ENCODE peak calls at places on chromosomes 2 and 18, in four cellular contexts. K is HCT116, I is MM.1S, P is aorta. T is an unnamed sample. For H3K36me3 and H3K27me3, the result is how much of the 10 kb centered on the place peaks cover.

GRCh38 chr2:120867290-120868231 is 131.9 kb downstream of the GLI2 start:
- DNase-seq in K (no peak), I (no peak), P (peak), T (no peak)

GRCh38 chr2:178796079-178796677 is 11.0 kb downstream of the TTN start:
- DNase-seq in P (no peak), I (peak), K (peak), T (no peak)

GRCh38 chr18:79208882-79209281 is 139.7 kb downstream of the ATP9B start:
- DNase-seq in I (no peak), K (no peak), P (no peak), T (no peak)

GRCh38 chr2:73063909-73064875 is 7.3 kb downstream of the SFXN5 start:
- DNase-seq in P (no peak), K (peak), I (no peak), T (no peak)

GRCh38 chr18:62790836-62791772 is 75.8 kb downstream of the PHLPP1 start:
- DNase-seq in K (no peak), P (no peak), I (no peak), T (no peak)

GRCh38 chr2:218400930-218401833 is 1.5 kb downstream of the CTDSP1 start:
- DNase-seq in I (no peak), K (no peak), P (peak), T (no peak)

GRCh38 chr2:209872675-209873074 is 101.0 kb downstream of the UNC80 start:
- DNase-seq in K (no peak), P (no peak), I (no peak), T (no peak)

GRCh38 chr2:29844713-29845320 is 76.6 kb downstream of the ALK start:
- DNase-seq in K (no peak), P (no peak), I (no peak), T (no peak)

GRCh38 chr18:58911766-58912165 is 47.1 kb downstream of the ZNF532 start:
- DNase-seq in K (no peak), P (no peak), I (peak), T (no peak)

GRCh38 chr18:24567199-24567598 is 106.8 kb downstream of the HRH4 start:
- DNase-seq in P (no peak), K (no peak), I (no peak), T (no peak)

GRCh38 chr2:4674007-4674406 is 970.6 kb downstream of the DCDC2C start:
- DNase-seq in P (no peak), I (no peak), K (no peak), T (no peak)

GRCh38 chr18:67672719-67673118 is 156.2 kb upstream of the DSEL start:
- DNase-seq in K (no peak), I (no peak), P (no peak), T (no peak)

GRCh38 chr2:241744028-241744754 is 9.8 kb downstream of the D2HGDH start:
- DNase-seq in P (no peak), K (no peak), I (no peak), T (no peak)

GRCh38 chr2:48398285-48399135 is 131.4 kb upstream of the STON1 start:
- DNase-seq in K (no peak), I (no peak), P (no peak), T (no peak)

GRCh38 chr2:127348421-127349000 is 39.3 kb downstream of the MAP3K2 start:
- DNase-seq in P (no peak), I (no peak), K (no peak), T (no peak)

GRCh38 chr2:55138546-55139288 is 88.5 kb upstream of the RTN4 start:
- DNase-seq in K (no peak), P (no peak), I (no peak), T (no peak)

GRCh38 chr2:161335626-161336025 is 27.4 kb downstream of the PSMD14 start:
- DNase-seq in K (no peak), I (no peak), P (no peak), T (no peak)

GRCh38 chr2:69585855-69586560 is 57.5 kb downstream of the AAK1 start:
- DNase-seq in P (no peak), K (no peak), I (no peak), T (no peak)

GRCh38 chr2:20491739-20492531 is 45.1 kb downstream of the RHOB start:
- DNase-seq in K (peak), I (no peak), P (no peak), T (no peak)

GRCh38 chr18:49250819-49251388 is 209.5 kb downstream of the DYM start:
- DNase-seq in P (no peak), I (no peak), K (no peak), T (no peak)

GRCh38 chr2:224982226-224982625 is 60.0 kb downstream of the DOCK10 start:
- DNase-seq in K (no peak), P (peak), I (no peak), T (no peak)

GRCh38 chr2:64189167-64189566 is 44.9 kb upstream of the PELI1 start:
- DNase-seq in K (no peak), I (peak), P (no peak), T (no peak)

GRCh38 chr2:128745946-128746345 is 427.3 kb upstream of the HS6ST1 start:
- DNase-seq in I (no peak), P (no peak), K (no peak), T (no peak)

GRCh38 chr2:200421270-200421669 is 88.6 kb downstream of the KCTD18 start:
- DNase-seq in K (no peak), P (no peak), I (no peak), T (no peak)
- H3K36me3 ChIP-seq in K (under half), P (under half), I (under half), T (under half)

GRCh38 chr2:150125708-150126107 is 361.8 kb downstream of the RND3 start:
- DNase-seq in P (no peak), K (no peak), I (no peak), T (no peak)

GRCh38 chr2:150127271-150127990 is 360.0 kb downstream of the RND3 start:
- DNase-seq in K (no peak), I (no peak), P (no peak), T (no peak)

GRCh38 chr2:150127995-150128394 is 359.5 kb downstream of the RND3 start:
- DNase-seq in I (no peak), K (no peak), P (no peak), T (no peak)

GRCh38 chr2:150126143-150126725 is 361.2 kb downstream of the RND3 start:
- DNase-seq in P (no peak), K (no peak), I (no peak), T (no peak)

DNA sequence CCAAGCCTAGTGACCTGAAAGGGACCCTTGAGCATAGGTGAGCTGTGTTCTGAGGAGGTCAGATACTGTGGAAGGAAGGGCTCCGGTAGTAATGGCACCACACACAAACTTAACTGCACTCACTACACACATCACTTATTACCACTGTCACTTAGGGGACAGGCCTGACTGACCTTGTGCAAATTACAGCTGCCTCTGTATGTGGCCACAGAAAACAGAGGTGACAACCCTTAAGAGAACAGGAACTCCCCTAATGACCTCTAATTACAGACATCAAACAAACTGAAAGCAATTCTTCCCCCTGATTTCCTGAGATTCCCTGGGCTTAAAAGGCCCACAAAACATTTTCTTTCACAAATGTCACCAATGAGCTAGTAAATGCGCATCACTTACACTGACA is 360.6 kb downstream of the RND3 start:
- DNase-seq in P (no peak), K (no peak), I (peak), T (no peak)
- H3K4me3 ChIP-seq in P (no peak), K (no peak), I (no peak), T (no peak)

DNA sequence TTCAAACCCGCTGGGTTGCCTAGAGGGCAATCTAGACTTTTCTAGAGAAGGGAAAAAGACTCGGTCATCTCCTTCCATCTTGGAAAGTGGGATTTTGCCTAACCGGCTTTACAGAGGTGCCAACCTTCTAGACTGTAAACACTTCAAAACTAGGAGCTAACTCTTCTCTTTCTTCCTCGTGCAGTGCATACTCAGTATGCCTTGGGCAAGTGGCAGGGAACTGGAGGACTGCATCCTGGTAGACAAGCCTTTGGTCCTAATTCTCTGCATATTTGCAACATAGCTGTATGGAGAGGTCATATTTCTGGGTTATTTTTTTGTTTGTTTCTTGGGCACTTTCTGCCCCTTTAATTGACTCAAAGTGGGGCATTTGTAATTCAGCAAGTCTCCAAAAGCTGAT is 6.0 kb upstream of the GATA6 start:
- DNase-seq in P (no peak), I (no peak), K (no peak), T (no peak)
- H3K27me3 ChIP-seq in P (under half), I (under half), K (under half), T (under half)

GRCh38 chr2:10196948-10197717 is 74.6 kb downstream of the RRM2 start:
- DNase-seq in K (no peak), P (no peak), I (no peak), T (no peak)
- H3K36me3 ChIP-seq in K (under half), P (under half), I (under half), T (under half)

GRCh38 chr18:7459851-7460774 is 107.0 kb upstream of the PTPRM start:
- DNase-seq in I (no peak), P (no peak), K (no peak), T (no peak)
- H3K4me3 ChIP-seq in I (no peak), P (peak), K (no peak), T (no peak)

DNA sequence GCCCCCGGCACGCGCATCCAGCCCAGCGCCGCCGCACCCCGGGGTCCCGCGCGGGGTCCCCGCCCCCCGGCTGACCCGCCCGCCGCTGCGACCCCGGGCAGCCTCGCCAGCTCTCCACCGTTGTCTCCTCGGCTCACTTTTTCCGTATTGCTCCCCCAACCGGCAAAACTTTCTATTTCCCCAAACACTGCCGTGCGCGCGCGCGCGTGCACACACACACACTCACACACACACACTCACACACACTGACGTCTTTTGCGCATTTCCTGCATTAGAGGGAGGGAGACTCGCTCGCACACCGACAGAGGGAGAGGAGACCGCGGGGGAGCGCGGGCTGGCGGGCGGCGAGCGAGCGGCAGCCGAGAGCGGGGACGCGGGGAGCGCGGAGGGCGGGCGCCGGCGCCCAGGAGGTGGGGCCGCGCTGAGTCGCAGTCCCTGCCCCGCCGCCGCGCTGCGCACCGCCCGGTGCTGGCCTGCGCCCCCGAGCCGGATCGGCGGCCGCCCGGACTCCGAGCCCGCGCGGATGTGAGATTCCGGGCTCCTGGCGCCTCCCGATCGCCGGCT is 542 bp upstream of the PRKCE start:
- DNase-seq in K (peak), I (peak), P (peak), T (peak)
- H3K27me3 ChIP-seq in K (under half), I (under half), P (under half), T (under half)

GRCh38 chr2:177243073-177243472 is 21.5 kb downstream of the NFE2L2 start:
- DNase-seq in P (no peak), K (no peak), I (no peak), T (no peak)
- H3K36me3 ChIP-seq in P (under half), K (under half), I (under half), T (under half)

T was measured in CD8-positive, alpha-beta memory T cell.